ENCODE peak calls at places on chromosomes 6 and 20, in five cellular contexts. One of them, this sample, is unnamed.

GRCh38 chr6:135128268-135128914 is 52.7 kb upstream of the MYB start:
- DNase-seq in transverse colon: no peak
- DNase-seq in effector CD4-positive, alpha-beta T cell: peak
- DNase-seq in NCI-H69: no peak
- DNase-seq in A549: no peak
- DNase-seq in this sample: no peak

GRCh38 chr20:54122681-54123586 is 50.9 kb downstream of the CYP24A1 start:
- DNase-seq in transverse colon: no peak
- DNase-seq in effector CD4-positive, alpha-beta T cell: no peak
- DNase-seq in NCI-H69: no peak
- DNase-seq in A549: no peak
- DNase-seq in this sample: no peak

GRCh38 chr6:134902074-134902861 is 47.6 kb downstream of the ALDH8A1 start:
- DNase-seq in transverse colon: no peak
- DNase-seq in effector CD4-positive, alpha-beta T cell: no peak
- DNase-seq in NCI-H69: no peak
- DNase-seq in A549: no peak
- DNase-seq in this sample: no peak

GRCh38 chr6:104473021-104473429 is 386.7 kb downstream of the HACE1 start:
- DNase-seq in transverse colon: no peak
- DNase-seq in effector CD4-positive, alpha-beta T cell: no peak
- DNase-seq in NCI-H69: peak
- DNase-seq in A549: no peak
- DNase-seq in this sample: no peak

GRCh38 chr6:86744048-86744447 is 193.3 kb upstream of the HTR1E start:
- DNase-seq in transverse colon: no peak
- DNase-seq in effector CD4-positive, alpha-beta T cell: no peak
- DNase-seq in NCI-H69: no peak
- DNase-seq in A549: no peak
- DNase-seq in this sample: no peak

GRCh38 chr6:148617522-148617921 is 129.3 kb upstream of the UST start:
- DNase-seq in transverse colon: no peak
- DNase-seq in effector CD4-positive, alpha-beta T cell: no peak
- DNase-seq in NCI-H69: no peak
- DNase-seq in A549: no peak
- DNase-seq in this sample: no peak

GRCh38 chr6:30821862-30822784 is 62.2 kb upstream of the DDR1 start:
- DNase-seq in transverse colon: no peak
- DNase-seq in effector CD4-positive, alpha-beta T cell: no peak
- DNase-seq in NCI-H69: peak
- DNase-seq in A549: peak
- DNase-seq in this sample: no peak

GRCh38 chr20:63738687-63739128 is 868 bp upstream of the SLC2A4RG start:
- DNase-seq in transverse colon: peak
- DNase-seq in effector CD4-positive, alpha-beta T cell: peak
- DNase-seq in NCI-H69: peak
- DNase-seq in A549: no peak
- DNase-seq in this sample: peak

GRCh38 chr20:20363449-20364015 is 4.4 kb upstream of the INSM1 start:
- DNase-seq in transverse colon: no peak
- DNase-seq in effector CD4-positive, alpha-beta T cell: no peak
- DNase-seq in NCI-H69: peak
- DNase-seq in A549: no peak
- DNase-seq in this sample: no peak

GRCh38 chr20:11261533-11262000 is 587.8 kb upstream of the JAG1 start:
- DNase-seq in transverse colon: no peak
- DNase-seq in effector CD4-positive, alpha-beta T cell: no peak
- DNase-seq in NCI-H69: no peak
- DNase-seq in A549: no peak
- DNase-seq in this sample: no peak

GRCh38 chr6:129084406-129084805 is 201.5 kb downstream of the LAMA2 start:
- DNase-seq in transverse colon: no peak
- DNase-seq in effector CD4-positive, alpha-beta T cell: no peak
- DNase-seq in NCI-H69: no peak
- DNase-seq in A549: no peak
- DNase-seq in this sample: no peak

GRCh38 chr6:33570806-33571636 is 9.1 kb downstream of the BAK1 start:
- DNase-seq in transverse colon: peak
- DNase-seq in effector CD4-positive, alpha-beta T cell: peak
- DNase-seq in NCI-H69: peak
- DNase-seq in A549: peak
- DNase-seq in this sample: peak

This sample was measured in HuH-7.